ENCODE peak calls at places on chromosome 4, in seven cellular contexts. V, J, K, F, H, Y and T are unnamed samples.

GRCh38 chr4:177547985-177548384 is 105.7 kb upstream of the AGA start:
- DNase-seq in V (no peak), J (no peak), K (no peak), F (no peak), H (no peak), Y (no peak), T (no peak)

GRCh38 chr4:184617611-184618196 is 31.5 kb downstream of the CASP3 start:
- DNase-seq in V (no peak), J (peak), K (no peak), F (peak), H (peak), Y (peak), T (no peak)

GRCh38 chr4:39732728-39733127 is 34.8 kb downstream of the UBE2K start:
- DNase-seq in V (no peak), J (no peak), K (peak), F (peak), H (peak), Y (no peak), T (peak)

GRCh38 chr4:39685990-39686389 is 11.9 kb upstream of the UBE2K start:
- DNase-seq in V (no peak), J (no peak), K (no peak), F (no peak), H (no peak), Y (no peak), T (no peak)

GRCh38 chr4:86508436-86508835 is 85.7 kb upstream of the PTPN13 start:
- DNase-seq in V (no peak), J (no peak), K (peak), F (no peak), H (no peak), Y (no peak), T (peak)

GRCh38 chr4:77073106-77073858 is 2.5 kb downstream of the CCNI start:
- DNase-seq in V (no peak), J (no peak), K (peak), F (no peak), H (no peak), Y (no peak), T (peak)

GRCh38 chr4:113162089-113162488 is 112.6 kb downstream of the ANK2 start:
- DNase-seq in V (no peak), J (no peak), K (no peak), F (no peak), H (no peak), Y (no peak), T (peak)

GRCh38 chr4:113811329-113811728 is 49.8 kb upstream of the CAMK2D start:
- DNase-seq in V (no peak), J (no peak), K (no peak), F (no peak), H (no peak), Y (no peak), T (no peak)

GRCh38 chr4:2791518-2792395 is 1.1 kb upstream of the SH3BP2 start:
- DNase-seq in V (no peak), J (no peak), K (no peak), F (no peak), H (no peak), Y (no peak), T (no peak)

GRCh38 chr4:158131037-158131436 is 41.8 kb downstream of the GASK1B start:
- DNase-seq in V (no peak), J (no peak), K (no peak), F (no peak), H (no peak), Y (no peak), T (no peak)

GRCh38 chr4:98514930-98515809 is 143.2 kb downstream of the TSPAN5 start:
- DNase-seq in V (no peak), J (no peak), K (peak), F (peak), H (no peak), Y (no peak), T (peak)
- H3K18ac ChIP-seq in V (no peak), J (no peak), K (peak), F (no peak), H (peak), Y (no peak), T (peak)

GRCh38 chr4:146342600-146343192 is 128.4 kb downstream of the REELD1 start:
- DNase-seq in V (no peak), J (no peak), K (peak), F (peak), H (no peak), Y (peak), T (peak)
- H3K18ac ChIP-seq in V (no peak), J (no peak), K (no peak), F (no peak), H (no peak), Y (no peak), T (no peak)

DNA sequence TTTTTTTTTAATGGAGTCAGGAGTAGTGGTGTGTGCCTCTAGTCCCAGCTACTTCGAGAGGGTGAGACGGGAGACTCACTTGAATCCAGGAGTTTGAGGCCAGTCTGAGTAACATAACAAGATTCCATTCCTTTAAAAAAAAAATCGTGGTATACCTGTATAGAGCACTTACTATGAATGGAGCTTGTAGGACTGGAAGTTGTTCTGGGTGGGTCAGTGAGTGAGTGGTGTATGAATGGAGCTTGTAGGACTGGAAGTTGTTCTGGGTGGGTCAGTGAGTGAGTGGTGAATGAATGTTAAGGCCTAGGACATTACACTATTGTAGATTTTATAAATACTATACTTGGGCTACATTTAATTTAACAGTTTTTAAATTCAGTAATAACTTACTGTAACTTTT is 2.9 kb upstream of the SLC10A7 start:
- DNase-seq in V (no peak), J (no peak), K (no peak), F (no peak), H (no peak), Y (no peak), T (no peak)
- H3K18ac ChIP-seq in V (no peak), J (no peak), K (no peak), F (no peak), H (no peak), Y (no peak), T (no peak)

DNA sequence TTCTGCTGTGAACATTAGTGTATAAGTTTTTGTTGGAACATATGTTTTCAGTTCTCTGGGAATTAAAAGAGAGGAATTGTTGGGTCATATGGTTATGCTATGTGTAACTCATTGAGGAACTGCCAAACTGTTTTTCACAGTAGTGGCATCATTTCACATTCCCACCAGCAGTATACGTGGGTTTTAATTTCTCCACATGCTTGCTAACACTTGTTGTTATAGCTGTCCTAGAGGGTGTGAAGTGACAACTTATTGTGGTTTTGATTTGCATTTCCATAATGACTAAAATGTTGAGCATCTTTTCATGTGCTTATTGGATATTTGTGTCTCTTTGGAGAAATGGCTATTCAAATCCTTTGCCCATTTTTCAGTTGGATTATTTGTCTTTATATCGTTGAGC is 13.7 kb downstream of the APELA start:
- DNase-seq in V (no peak), J (no peak), K (no peak), F (no peak), H (no peak), Y (no peak), T (no peak)
- H3K18ac ChIP-seq in V (no peak), J (no peak), K (no peak), F (no peak), H (no peak), Y (no peak), T (no peak)

GRCh38 chr4:47368211-47368610 is 95.3 kb downstream of the COMMD8 start:
- DNase-seq in V (no peak), J (no peak), K (no peak), F (no peak), H (no peak), Y (peak), T (no peak)
- H3K18ac ChIP-seq in V (no peak), J (no peak), K (no peak), F (no peak), H (no peak), Y (no peak), T (no peak)

GRCh38 chr4:143140696-143141095 is 44.0 kb upstream of the USP38 start:
- DNase-seq in V (no peak), J (peak), K (no peak), F (peak), H (no peak), Y (no peak), T (no peak)
- H3K18ac ChIP-seq in V (no peak), J (no peak), K (no peak), F (no peak), H (no peak), Y (no peak), T (no peak)

DNA sequence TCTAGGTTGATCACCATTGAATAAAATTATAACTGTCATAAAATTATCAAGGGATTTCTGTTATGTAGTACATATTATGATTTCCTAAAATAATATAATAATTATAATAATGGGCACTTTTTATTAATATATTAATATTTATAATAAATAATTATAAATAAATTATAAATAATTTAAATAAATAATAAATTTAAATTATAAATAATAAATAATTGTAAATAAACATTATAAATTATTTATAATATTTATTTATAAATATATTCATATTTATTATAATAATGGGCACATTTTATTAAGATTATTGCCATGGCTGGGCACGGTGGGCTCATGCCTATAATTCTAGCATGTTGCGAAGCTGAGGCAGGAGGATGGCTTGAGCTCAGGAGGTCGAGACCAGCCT is 24.5 kb downstream of the RAP1GDS1 start:
- DNase-seq in V (no peak), J (no peak), K (no peak), F (no peak), H (no peak), Y (no peak), T (no peak)
- H3K18ac ChIP-seq in V (no peak), J (no peak), K (no peak), F (no peak), H (no peak), Y (no peak), T (no peak)

DNA sequence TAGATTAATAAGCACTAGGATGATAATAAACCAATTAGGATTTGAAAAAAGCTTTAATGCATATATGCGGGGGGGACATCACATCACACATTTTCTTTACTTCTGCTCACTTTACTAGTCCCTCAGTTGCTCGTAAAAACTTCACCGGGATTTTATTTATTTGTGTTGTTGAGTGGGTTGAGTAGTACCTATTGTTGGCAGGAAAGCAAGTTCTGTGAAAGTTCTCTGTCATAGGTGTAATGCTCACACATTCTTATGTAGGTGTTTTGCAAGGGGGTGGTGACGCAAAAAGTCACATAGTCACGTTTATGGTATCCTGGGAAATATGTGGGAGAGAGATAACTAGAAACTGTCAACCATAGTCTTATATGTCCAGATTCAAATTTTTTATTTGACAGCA is 65.3 kb downstream of the PDLIM5 start:
- DNase-seq in V (no peak), J (no peak), K (peak), F (no peak), H (no peak), Y (peak), T (peak)
- H3K18ac ChIP-seq in V (no peak), J (no peak), K (peak), F (no peak), H (no peak), Y (no peak), T (no peak)

GRCh38 chr4:125518281-125518680 is 203.5 kb downstream of the FAT4 start:
- DNase-seq in V (no peak), J (no peak), K (no peak), F (no peak), H (no peak), Y (no peak), T (no peak)
- H3K18ac ChIP-seq in V (no peak), J (no peak), K (no peak), F (no peak), H (no peak), Y (no peak), T (no peak)